ENCODE peak calls at places on chromosomes 12 and 14, in eight cellular contexts. One of them, this sample, is unnamed. For H3K4me1, the result is how much of the 10 kb centered on the place peaks cover.

GRCh38 chr12:47360771-47361388 is 281.1 kb upstream of the AMIGO2 start:
- DNase-seq in mammary epithelial cell: no peak
- DNase-seq in ascending aorta: no peak
- DNase-seq in cardiac muscle cell: no peak
- DNase-seq in astrocyte: no peak
- DNase-seq in tibial artery: no peak
- DNase-seq in OCI-LY7: peak
- DNase-seq in psoas muscle: no peak
- DNase-seq in this sample: peak

GRCh38 chr14:24784981-24785380 is 151.0 kb upstream of the GZMB start:
- DNase-seq in mammary epithelial cell: no peak
- DNase-seq in ascending aorta: no peak
- DNase-seq in cardiac muscle cell: no peak
- DNase-seq in astrocyte: no peak
- DNase-seq in tibial artery: no peak
- DNase-seq in OCI-LY7: no peak
- DNase-seq in psoas muscle: no peak
- DNase-seq in this sample: no peak

GRCh38 chr14:68756071-68756481 is 36.8 kb downstream of the ZFP36L1 start:
- DNase-seq in mammary epithelial cell: no peak
- DNase-seq in ascending aorta: no peak
- DNase-seq in cardiac muscle cell: no peak
- DNase-seq in astrocyte: no peak
- DNase-seq in tibial artery: no peak
- DNase-seq in OCI-LY7: no peak
- DNase-seq in psoas muscle: no peak
- DNase-seq in this sample: no peak

GRCh38 chr12:123891516-123892179 is 81.0 kb downstream of the CCDC92 start:
- DNase-seq in mammary epithelial cell: no peak
- DNase-seq in ascending aorta: no peak
- DNase-seq in cardiac muscle cell: no peak
- DNase-seq in astrocyte: no peak
- DNase-seq in tibial artery: no peak
- DNase-seq in OCI-LY7: no peak
- DNase-seq in psoas muscle: peak
- DNase-seq in this sample: no peak

GRCh38 chr14:69151458-69152180 is 1.3 kb downstream of the DCAF5 start:
- DNase-seq in mammary epithelial cell: peak
- DNase-seq in ascending aorta: no peak
- DNase-seq in cardiac muscle cell: peak
- DNase-seq in astrocyte: peak
- DNase-seq in tibial artery: peak
- DNase-seq in OCI-LY7: peak
- DNase-seq in psoas muscle: peak
- DNase-seq in this sample: peak

GRCh38 chr12:76871082-76871481 is 7.7 kb downstream of the CSRP2 start:
- DNase-seq in mammary epithelial cell: no peak
- DNase-seq in ascending aorta: no peak
- DNase-seq in cardiac muscle cell: no peak
- DNase-seq in astrocyte: no peak
- DNase-seq in tibial artery: no peak
- DNase-seq in OCI-LY7: no peak
- DNase-seq in psoas muscle: no peak
- DNase-seq in this sample: no peak

GRCh38 chr12:5521456-5522325 is 89.8 kb downstream of the NTF3 start:
- DNase-seq in mammary epithelial cell: no peak
- DNase-seq in ascending aorta: no peak
- DNase-seq in cardiac muscle cell: no peak
- DNase-seq in astrocyte: no peak
- DNase-seq in tibial artery: no peak
- DNase-seq in OCI-LY7: no peak
- DNase-seq in psoas muscle: no peak
- DNase-seq in this sample: no peak

GRCh38 chr12:75908961-75909699 is 122.4 kb downstream of the PHLDA1 start:
- DNase-seq in mammary epithelial cell: no peak
- DNase-seq in ascending aorta: no peak
- DNase-seq in cardiac muscle cell: no peak
- DNase-seq in astrocyte: peak
- DNase-seq in tibial artery: peak
- DNase-seq in OCI-LY7: no peak
- DNase-seq in psoas muscle: peak
- DNase-seq in this sample: no peak

GRCh38 chr12:104708891-104709290 is 249.2 kb downstream of the SLC41A2 start:
- DNase-seq in mammary epithelial cell: no peak
- DNase-seq in ascending aorta: no peak
- DNase-seq in cardiac muscle cell: no peak
- DNase-seq in astrocyte: no peak
- DNase-seq in tibial artery: no peak
- DNase-seq in OCI-LY7: no peak
- DNase-seq in psoas muscle: no peak
- DNase-seq in this sample: no peak

GRCh38 chr14:37594916-37595808 is at the start of the genes FOXA1 and TTC6:
- DNase-seq in mammary epithelial cell: peak
- DNase-seq in ascending aorta: no peak
- DNase-seq in cardiac muscle cell: peak
- DNase-seq in astrocyte: no peak
- DNase-seq in tibial artery: no peak
- DNase-seq in OCI-LY7: no peak
- DNase-seq in psoas muscle: peak
- DNase-seq in this sample: no peak

DNA sequence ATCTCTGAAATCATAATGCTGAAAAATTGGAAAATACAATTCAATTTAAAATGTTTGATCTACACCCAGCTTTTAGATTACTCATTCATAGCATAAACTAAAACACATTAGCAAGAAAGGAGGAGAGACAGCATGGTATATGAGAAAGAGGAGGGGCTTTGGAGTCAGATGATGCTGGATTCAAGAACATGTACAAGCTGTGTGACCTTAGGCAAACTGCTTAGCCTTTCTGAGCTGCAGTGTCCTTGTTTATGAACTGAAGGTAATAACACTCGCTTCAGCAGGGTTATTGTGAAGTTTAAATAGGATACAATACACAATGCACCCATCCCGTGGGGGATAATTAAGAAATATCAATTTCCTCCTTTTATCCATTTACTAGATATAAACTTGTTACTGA is 79.2 kb downstream of the MAP1LC3B2 start:
- DNase-seq in mammary epithelial cell: no peak
- DNase-seq in ascending aorta: no peak
- DNase-seq in cardiac muscle cell: no peak
- DNase-seq in astrocyte: no peak
- DNase-seq in tibial artery: no peak
- DNase-seq in OCI-LY7: no peak
- DNase-seq in psoas muscle: no peak
- DNase-seq in this sample: no peak
- H3K4me1 ChIP-seq in mammary epithelial cell: under half
- H3K4me1 ChIP-seq in ascending aorta: under half
- H3K4me1 ChIP-seq in cardiac muscle cell: under half
- H3K4me1 ChIP-seq in astrocyte: under half
- H3K4me1 ChIP-seq in tibial artery: under half
- H3K4me1 ChIP-seq in OCI-LY7: under half
- H3K4me1 ChIP-seq in psoas muscle: under half
- H3K4me1 ChIP-seq in this sample: under half

GRCh38 chr12:111361073-111361716 is 7.7 kb downstream of the PHETA1 start:
- DNase-seq in mammary epithelial cell: no peak
- DNase-seq in ascending aorta: no peak
- DNase-seq in cardiac muscle cell: no peak
- DNase-seq in astrocyte: no peak
- DNase-seq in tibial artery: no peak
- DNase-seq in OCI-LY7: no peak
- DNase-seq in psoas muscle: no peak
- DNase-seq in this sample: no peak
- H3K4me1 ChIP-seq in mammary epithelial cell: under half
- H3K4me1 ChIP-seq in ascending aorta: under half
- H3K4me1 ChIP-seq in cardiac muscle cell: under half
- H3K4me1 ChIP-seq in astrocyte: under half
- H3K4me1 ChIP-seq in tibial artery: under half
- H3K4me1 ChIP-seq in OCI-LY7: under half
- H3K4me1 ChIP-seq in psoas muscle: under half
- H3K4me1 ChIP-seq in this sample: under half

GRCh38 chr14:72448212-72448611 is 445.7 kb downstream of the DPF3 start:
- DNase-seq in mammary epithelial cell: no peak
- DNase-seq in ascending aorta: no peak
- DNase-seq in cardiac muscle cell: no peak
- DNase-seq in astrocyte: no peak
- DNase-seq in tibial artery: no peak
- DNase-seq in OCI-LY7: no peak
- DNase-seq in psoas muscle: no peak
- DNase-seq in this sample: no peak

GRCh38 chr14:72439707-72440106 is 454.2 kb downstream of the DPF3 start:
- DNase-seq in mammary epithelial cell: no peak
- DNase-seq in ascending aorta: no peak
- DNase-seq in cardiac muscle cell: no peak
- DNase-seq in astrocyte: no peak
- DNase-seq in tibial artery: no peak
- DNase-seq in OCI-LY7: no peak
- DNase-seq in psoas muscle: no peak
- DNase-seq in this sample: no peak

GRCh38 chr14:72443991-72444431 is 449.9 kb downstream of the DPF3 start:
- DNase-seq in mammary epithelial cell: no peak
- DNase-seq in ascending aorta: no peak
- DNase-seq in cardiac muscle cell: no peak
- DNase-seq in astrocyte: no peak
- DNase-seq in tibial artery: no peak
- DNase-seq in OCI-LY7: peak
- DNase-seq in psoas muscle: no peak
- DNase-seq in this sample: no peak

GRCh38 chr14:72444701-72445100 is 449.2 kb downstream of the DPF3 start:
- DNase-seq in mammary epithelial cell: peak
- DNase-seq in ascending aorta: no peak
- DNase-seq in cardiac muscle cell: no peak
- DNase-seq in astrocyte: peak
- DNase-seq in tibial artery: no peak
- DNase-seq in OCI-LY7: no peak
- DNase-seq in psoas muscle: no peak
- DNase-seq in this sample: no peak

GRCh38 chr14:72443256-72443655 is 450.6 kb downstream of the DPF3 start:
- DNase-seq in mammary epithelial cell: no peak
- DNase-seq in ascending aorta: no peak
- DNase-seq in cardiac muscle cell: no peak
- DNase-seq in astrocyte: peak
- DNase-seq in tibial artery: no peak
- DNase-seq in OCI-LY7: no peak
- DNase-seq in psoas muscle: no peak
- DNase-seq in this sample: no peak
- H3K4me1 ChIP-seq in mammary epithelial cell: under half
- H3K4me1 ChIP-seq in ascending aorta: under half
- H3K4me1 ChIP-seq in cardiac muscle cell: under half
- H3K4me1 ChIP-seq in astrocyte: under half
- H3K4me1 ChIP-seq in tibial artery: under half
- H3K4me1 ChIP-seq in OCI-LY7: under half
- H3K4me1 ChIP-seq in psoas muscle: under half
- H3K4me1 ChIP-seq in this sample: under half

GRCh38 chr12:22169281-22169824 is 123.3 kb downstream of the CMAS start:
- DNase-seq in mammary epithelial cell: peak
- DNase-seq in ascending aorta: no peak
- DNase-seq in cardiac muscle cell: no peak
- DNase-seq in astrocyte: no peak
- DNase-seq in tibial artery: no peak
- DNase-seq in OCI-LY7: no peak
- DNase-seq in psoas muscle: no peak
- DNase-seq in this sample: no peak

GRCh38 chr12:22172501-22172900 is 126.5 kb downstream of the CMAS start:
- DNase-seq in mammary epithelial cell: no peak
- DNase-seq in ascending aorta: no peak
- DNase-seq in cardiac muscle cell: no peak
- DNase-seq in astrocyte: no peak
- DNase-seq in tibial artery: no peak
- DNase-seq in OCI-LY7: no peak
- DNase-seq in psoas muscle: no peak
- DNase-seq in this sample: no peak

DNA sequence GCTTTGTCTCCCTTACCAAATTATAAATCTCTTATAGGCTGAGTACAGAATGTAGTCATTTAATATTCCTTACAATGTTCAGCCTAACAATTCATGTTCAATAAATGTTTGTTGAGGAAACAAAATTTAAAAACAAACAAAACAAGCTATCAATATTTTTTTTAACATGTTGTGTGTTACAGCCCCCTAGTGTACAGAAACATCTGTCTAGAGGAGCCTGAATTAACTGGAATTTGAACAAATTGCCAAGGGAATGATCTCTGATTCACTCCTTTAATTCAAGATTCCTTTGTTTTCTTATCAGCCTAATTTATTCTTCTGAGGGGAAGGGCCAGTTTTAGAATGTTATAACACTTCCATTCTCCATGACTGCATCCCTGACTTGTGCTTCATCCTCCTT is 127.1 kb downstream of the CMAS start:
- DNase-seq in mammary epithelial cell: no peak
- DNase-seq in ascending aorta: no peak
- DNase-seq in cardiac muscle cell: no peak
- DNase-seq in astrocyte: no peak
- DNase-seq in tibial artery: no peak
- DNase-seq in OCI-LY7: no peak
- DNase-seq in psoas muscle: no peak
- DNase-seq in this sample: no peak
- H3K4me1 ChIP-seq in mammary epithelial cell: under half
- H3K4me1 ChIP-seq in ascending aorta: under half
- H3K4me1 ChIP-seq in cardiac muscle cell: under half
- H3K4me1 ChIP-seq in astrocyte: under half
- H3K4me1 ChIP-seq in tibial artery: under half
- H3K4me1 ChIP-seq in OCI-LY7: under half
- H3K4me1 ChIP-seq in psoas muscle: under half
- H3K4me1 ChIP-seq in this sample: under half